ENCODE peak calls at places on chromosomes 16 and 17, in nine cellular contexts. Z is AG04450; U is brain microvascular endothelial cell; S is endothelial cell of umbilical vein; J is pancreas; T is thoracic aorta; H is cardiac muscle cell; E is HCT116; Y is CD8-positive, alpha-beta T cell. K is an unnamed sample.

GRCh38 chr16:86619263-86619935 is 41.0 kb downstream of the FOXL1 start:
- DNase-seq in Z (no peak), U (no peak), S (no peak), J (no peak), T (no peak), H (no peak), E (no peak), Y (no peak), K (no peak)

GRCh38 chr17:17940451-17940911 is 31.7 kb downstream of the TOM1L2 start:
- DNase-seq in Z (no peak), U (no peak), S (peak; percentile 49), J (no peak), T (no peak), H (no peak), E (no peak), Y (no peak), K (no peak)

GRCh38 chr17:419073-419735 is 66.6 kb upstream of the RPH3AL start:
- DNase-seq in Z (no peak), U (no peak), S (no peak), J (no peak), T (no peak), H (no peak), E (no peak), Y (peak; percentile 54), K (no peak)

GRCh38 chr17:4678448-4679026 is 25.4 kb downstream of the PELP1 start:
- DNase-seq in Z (peak; percentile 56), U (peak; percentile 95), S (peak; percentile 64), J (no peak), T (no peak), H (peak; percentile 90), E (peak; percentile 61), Y (no peak), K (no peak)

GRCh38 chr16:54313789-54314188 is 27.2 kb upstream of the IRX3 start:
- DNase-seq in Z (no peak), U (no peak), S (no peak), J (no peak), T (no peak), H (no peak), E (no peak), Y (no peak), K (no peak)

GRCh38 chr17:72710834-72711233 is 381.7 kb downstream of the SLC39A11 start:
- DNase-seq in Z (no peak), U (no peak), S (no peak), J (no peak), T (no peak), H (no peak), E (no peak), Y (no peak), K (no peak)

GRCh38 chr17:2935622-2936021 is 127.8 kb downstream of the OR1D5 start:
- DNase-seq in Z (no peak), U (no peak), S (no peak), J (no peak), T (no peak), H (no peak), E (no peak), Y (no peak), K (no peak)

GRCh38 chr16:11781773-11782172 is 15.3 kb downstream of the ZC3H7A start:
- DNase-seq in Z (no peak), U (no peak), S (peak; percentile 27), J (no peak), T (no peak), H (no peak), E (no peak), Y (no peak), K (no peak)

GRCh38 chr17:37447641-37448040 is 41.0 kb downstream of the TADA2A start:
- DNase-seq in Z (no peak), U (peak; percentile 14), S (peak; percentile 29), J (no peak), T (no peak), H (peak; percentile 25), E (peak; percentile 50), Y (no peak), K (no peak)

GRCh38 chr17:43720311-43721060 is 38.1 kb downstream of the SOST start:
- DNase-seq in Z (no peak), U (peak; percentile 20), S (peak; percentile 70), J (peak; percentile 89), T (peak; percentile 39), H (peak; percentile 70), E (no peak), Y (peak; percentile 77), K (peak; percentile 60)

GRCh38 chr16:74726736-74727135 is 26.1 kb upstream of the MLKL start:
- DNase-seq in Z (no peak), U (peak; percentile 30), S (no peak), J (no peak), T (no peak), H (no peak), E (no peak), Y (no peak), K (no peak)

GRCh38 chr16:66320774-66321173 is 45.7 kb upstream of the CDH5 start:
- DNase-seq in Z (no peak), U (no peak), S (no peak), J (no peak), T (no peak), H (no peak), E (no peak), Y (no peak), K (no peak)

GRCh38 chr17:31357831-31358400 is 33.6 kb upstream of the RAB11FIP4 start:
- DNase-seq in Z (no peak), U (no peak), S (no peak), J (no peak), T (no peak), H (no peak), E (no peak), Y (no peak), K (no peak)

GRCh38 chr17:58268774-58269556 is 11.8 kb downstream of the MPO start:
- DNase-seq in Z (no peak), U (no peak), S (no peak), J (no peak), T (no peak), H (no peak), E (no peak), Y (no peak), K (no peak)

GRCh38 chr17:38912221-38912813 is 13.1 kb upstream of the LASP1NB start:
- DNase-seq in Z (no peak), U (no peak), S (no peak), J (peak; percentile 94), T (no peak), H (no peak), E (no peak), Y (no peak), K (peak; percentile 47)

GRCh38 chr17:50058296-50058945 is 2.5 kb downstream of the ITGA3 start:
- DNase-seq in Z (no peak), U (no peak), S (no peak), J (no peak), T (no peak), H (no peak), E (no peak), Y (no peak), K (no peak)

GRCh38 chr16:57528499-57529323 is 7.7 kb downstream of the CCDC102A start:
- DNase-seq in Z (no peak), U (no peak), S (no peak), J (no peak), T (no peak), H (no peak), E (no peak), Y (no peak), K (no peak)

GRCh38 chr16:5490499-5490898 is 392.9 kb upstream of the EEF2KMT start:
- DNase-seq in Z (no peak), U (no peak), S (no peak), J (no peak), T (no peak), H (peak; percentile 72), E (peak; percentile 15), Y (no peak), K (no peak)
- TF ChIP-seq CTCF in Z (peak; percentile 9), U (peak; percentile 44), S (peak; percentile 3), J (no peak), T (no peak), H (no peak), E (peak; percentile 51), Y (peak; percentile 12), K (peak; percentile 47)

DNA sequence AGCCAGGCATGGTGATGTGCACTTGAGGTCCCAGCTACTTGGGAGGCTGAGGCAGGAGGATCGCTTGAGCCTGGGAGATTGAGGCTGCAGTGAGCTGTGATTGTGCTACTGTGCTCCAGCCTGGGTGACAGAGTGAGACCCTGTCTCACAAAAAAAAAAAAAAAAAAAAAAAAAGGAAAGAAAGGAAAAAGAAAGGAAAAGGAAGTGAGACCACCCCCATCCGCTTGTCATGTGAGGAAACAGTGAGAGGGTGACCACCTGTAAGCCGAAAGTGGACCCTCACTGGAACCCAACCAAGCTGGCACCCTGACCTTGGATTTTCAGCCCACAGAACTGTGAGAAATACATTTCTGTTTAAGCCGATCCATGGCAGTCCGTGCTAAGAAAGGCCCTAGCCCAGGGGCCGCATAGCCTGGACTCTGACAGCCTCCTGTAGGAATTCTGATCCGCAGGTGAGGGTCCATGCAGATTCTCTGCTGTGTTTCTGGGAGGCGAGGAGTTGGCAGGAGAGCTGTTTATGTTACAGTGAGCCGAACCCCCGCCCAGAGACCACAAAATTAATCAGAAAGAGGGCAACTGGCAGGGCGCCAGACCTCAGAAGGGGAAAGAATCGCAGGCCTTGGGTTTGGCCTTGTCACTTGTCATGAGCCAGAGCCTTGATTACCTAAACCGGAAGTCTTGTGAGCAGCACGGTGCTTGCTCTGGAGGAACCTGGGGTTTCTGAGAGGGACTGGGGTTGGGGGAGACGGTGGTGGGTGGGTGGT is 938 bp downstream of the SGSH start:
- DNase-seq in Z (peak; percentile 13), U (peak; percentile 64), S (peak; percentile 55), J (peak; percentile 76), T (peak; percentile 28), H (peak; percentile 50), E (peak; percentile 12), Y (peak; percentile 96), K (peak; percentile 65)
- H3K27me3 ChIP-seq in Z (no peaks in the 10 kb centered on the region), U (no peaks in the 10 kb centered on the region), S (no peaks in the 10 kb centered on the region), J (no peaks in the 10 kb centered on the region), T (no peaks in the 10 kb centered on the region), H (no peaks in the 10 kb centered on the region), E (no peaks in the 10 kb centered on the region), Y (no peaks in the 10 kb centered on the region), K (no peaks in the 10 kb centered on the region)

GRCh38 chr16:56317998-56318912 is 107.1 kb downstream of the AMFR start:
- DNase-seq in Z (peak; percentile 45), U (peak; percentile 64), S (peak; percentile 71), J (peak; percentile 91), T (peak; percentile 60), H (peak; percentile 87), E (peak; percentile 51), Y (peak; percentile 78), K (peak; percentile 78)
- TF ChIP-seq CTCF in Z (peak; percentile 95), U (peak; percentile 96), S (peak; percentile 94), J (peak; percentile 98), T (peak; percentile 98), H (peak; percentile 91), E (peak; percentile 74), Y (peak; percentile 94), K (peak; percentile 91)

DNA sequence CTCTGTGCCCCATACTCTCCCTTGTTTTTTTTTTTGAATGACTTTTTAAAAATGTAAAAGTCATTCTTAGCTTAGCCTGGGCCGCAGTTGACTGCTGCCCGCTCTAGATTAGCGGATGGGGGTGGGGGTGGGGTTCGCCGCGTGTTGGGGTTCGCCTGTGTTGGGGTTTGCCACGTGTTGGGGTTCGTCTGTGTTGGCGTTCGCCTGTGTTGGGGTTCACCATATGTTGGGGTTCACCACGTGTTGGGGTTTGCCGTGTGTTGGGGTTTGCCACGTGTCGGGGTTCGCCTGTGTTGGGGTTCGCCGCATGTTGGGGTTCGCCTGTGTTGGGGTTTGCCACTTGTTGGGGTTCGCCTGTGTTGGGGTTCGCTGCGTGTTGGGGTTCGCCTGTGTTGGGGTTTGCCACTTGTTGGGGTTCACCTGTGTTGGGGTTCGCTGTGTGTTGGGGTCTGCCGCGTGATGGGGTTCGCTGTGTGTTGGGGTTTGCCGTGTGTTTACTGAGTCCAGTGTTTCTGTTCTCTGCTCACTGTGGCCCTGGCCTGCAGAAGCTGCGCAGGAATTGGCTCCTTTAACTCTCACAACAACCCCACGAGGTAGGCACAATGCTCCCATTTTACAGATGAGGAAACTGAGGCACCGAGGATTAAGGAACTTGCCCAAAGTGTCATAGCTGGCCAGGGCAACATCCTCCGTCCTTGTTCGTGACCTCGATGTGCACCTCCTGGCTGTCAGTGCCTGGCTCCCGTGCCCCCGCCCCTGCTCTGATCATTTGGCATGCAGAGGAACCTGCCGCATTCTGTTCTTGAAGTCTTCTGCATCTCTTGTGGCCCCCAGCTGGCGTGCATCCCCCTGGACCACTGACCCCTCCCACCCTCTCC is 96.6 kb upstream of the CIBAR2 start:
- DNase-seq in Z (no peak), U (no peak), S (no peak), J (peak; percentile 29), T (no peak), H (no peak), E (no peak), Y (no peak), K (no peak)
- H3K27me3 ChIP-seq in Z (no peaks in the 10 kb centered on the region), U (no peaks in the 10 kb centered on the region), S (no peaks in the 10 kb centered on the region), J (no peaks in the 10 kb centered on the region), T (no peaks in the 10 kb centered on the region), H (no peaks in the 10 kb centered on the region), E (no peaks in the 10 kb centered on the region), Y (no peaks in the 10 kb centered on the region), K (no peaks in the 10 kb centered on the region)

K was measured in breast epithelium.